ENCODE peak calls at places on chromosomes 1 and 21, in four cellular contexts. One of them, this sample, is unnamed.

GRCh38 chr1:237677979-237678378 is 212.7 kb downstream of the ZP4 start:
- DNase-seq in progenitor cell of endocrine pancreas: no peak
- DNase-seq in transverse colon: no peak
- DNase-seq in WTC11: no peak
- DNase-seq in this sample: no peak

GRCh38 chr1:73953186-73953585 is 244.8 kb downstream of the LRRIQ3 start:
- DNase-seq in progenitor cell of endocrine pancreas: no peak
- DNase-seq in transverse colon: no peak
- DNase-seq in WTC11: no peak
- DNase-seq in this sample: no peak

GRCh38 chr1:245008761-245009160 is 144.4 kb upstream of the HNRNPU start:
- DNase-seq in progenitor cell of endocrine pancreas: no peak
- DNase-seq in transverse colon: no peak
- DNase-seq in WTC11: no peak
- DNase-seq in this sample: no peak

GRCh38 chr1:108862698-108863477 is 6.0 kb upstream of the AKNAD1 start:
- DNase-seq in progenitor cell of endocrine pancreas: no peak
- DNase-seq in transverse colon: no peak
- DNase-seq in WTC11: no peak
- DNase-seq in this sample: no peak

GRCh38 chr1:94672001-94672400 is 130.4 kb upstream of the F3 start:
- DNase-seq in progenitor cell of endocrine pancreas: no peak
- DNase-seq in transverse colon: no peak
- DNase-seq in WTC11: no peak
- DNase-seq in this sample: no peak

GRCh38 chr1:112849425-112849966 is 106.5 kb downstream of the SLC16A1 start:
- DNase-seq in progenitor cell of endocrine pancreas: peak
- DNase-seq in transverse colon: peak
- DNase-seq in WTC11: peak
- DNase-seq in this sample: peak

GRCh38 chr1:5889901-5890300 is 102.3 kb downstream of the NPHP4 start:
- DNase-seq in progenitor cell of endocrine pancreas: no peak
- DNase-seq in transverse colon: no peak
- DNase-seq in WTC11: no peak
- DNase-seq in this sample: no peak

GRCh38 chr1:223478606-223479005 is 85.4 kb downstream of the CCDC185 start:
- DNase-seq in progenitor cell of endocrine pancreas: no peak
- DNase-seq in transverse colon: no peak
- DNase-seq in WTC11: no peak
- DNase-seq in this sample: no peak

GRCh38 chr1:22749919-22750670 is 39.5 kb downstream of the EPHB2 start:
- DNase-seq in progenitor cell of endocrine pancreas: no peak
- DNase-seq in transverse colon: peak
- DNase-seq in WTC11: no peak
- DNase-seq in this sample: no peak

GRCh38 chr1:53541263-53541625 is 82.0 kb downstream of the DMRTB1 start:
- DNase-seq in progenitor cell of endocrine pancreas: no peak
- DNase-seq in transverse colon: no peak
- DNase-seq in WTC11: no peak
- DNase-seq in this sample: no peak

GRCh38 chr1:115065021-115065420 is 24.3 kb downstream of the TSPAN2 start:
- DNase-seq in progenitor cell of endocrine pancreas: no peak
- DNase-seq in transverse colon: no peak
- DNase-seq in WTC11: no peak
- DNase-seq in this sample: no peak

GRCh38 chr1:244439391-244440032 is 12.2 kb downstream of the ADSS2 start:
- DNase-seq in progenitor cell of endocrine pancreas: no peak
- DNase-seq in transverse colon: peak
- DNase-seq in WTC11: peak
- DNase-seq in this sample: no peak

GRCh38 chr1:232886304-232886703 is 64.1 kb upstream of the NTPCR start:
- DNase-seq in progenitor cell of endocrine pancreas: no peak
- DNase-seq in transverse colon: no peak
- DNase-seq in WTC11: no peak
- DNase-seq in this sample: no peak

GRCh38 chr1:165815725-165816124 is 11.7 kb upstream of the UCK2 start:
- DNase-seq in progenitor cell of endocrine pancreas: no peak
- DNase-seq in transverse colon: no peak
- DNase-seq in WTC11: no peak
- DNase-seq in this sample: no peak

GRCh38 chr1:118366296-118366695 is 181.3 kb upstream of the SPAG17 start:
- DNase-seq in progenitor cell of endocrine pancreas: no peak
- DNase-seq in transverse colon: no peak
- DNase-seq in WTC11: no peak
- DNase-seq in this sample: no peak

GRCh38 chr1:247680171-247680570 is 632 bp upstream of the OR13G1 start:
- DNase-seq in progenitor cell of endocrine pancreas: no peak
- DNase-seq in transverse colon: no peak
- DNase-seq in WTC11: no peak
- DNase-seq in this sample: no peak

GRCh38 chr1:230948301-230948700 is 30.4 kb downstream of the TTC13 start:
- DNase-seq in progenitor cell of endocrine pancreas: no peak
- DNase-seq in transverse colon: no peak
- DNase-seq in WTC11: no peak
- DNase-seq in this sample: no peak

GRCh38 chr1:1763657-1764621 is 14.3 kb downstream of the NADK start:
- DNase-seq in progenitor cell of endocrine pancreas: no peak
- DNase-seq in transverse colon: no peak
- DNase-seq in WTC11: no peak
- DNase-seq in this sample: no peak

GRCh38 chr1:160061376-160062100 is 8.4 kb downstream of the KCNJ10 start:
- DNase-seq in progenitor cell of endocrine pancreas: no peak
- DNase-seq in transverse colon: no peak
- DNase-seq in WTC11: peak
- DNase-seq in this sample: no peak
- TF ChIP-seq CTCF in progenitor cell of endocrine pancreas: no peak
- TF ChIP-seq CTCF in transverse colon: no peak
- TF ChIP-seq CTCF in WTC11: no peak
- TF ChIP-seq CTCF in this sample: no peak

GRCh38 chr21:36882776-36883175 is 83.7 kb downstream of the HLCS start:
- DNase-seq in progenitor cell of endocrine pancreas: no peak
- DNase-seq in transverse colon: no peak
- DNase-seq in WTC11: no peak
- DNase-seq in this sample: no peak

GRCh38 chr21:36877741-36878140 is 88.7 kb downstream of the HLCS start:
- DNase-seq in progenitor cell of endocrine pancreas: no peak
- DNase-seq in transverse colon: no peak
- DNase-seq in WTC11: no peak
- DNase-seq in this sample: no peak

GRCh38 chr21:36883532-36884486 is 82.7 kb downstream of the HLCS start:
- DNase-seq in progenitor cell of endocrine pancreas: no peak
- DNase-seq in transverse colon: no peak
- DNase-seq in WTC11: no peak
- DNase-seq in this sample: no peak

GRCh38 chr21:36879827-36880226 is 86.6 kb downstream of the HLCS start:
- DNase-seq in progenitor cell of endocrine pancreas: no peak
- DNase-seq in transverse colon: no peak
- DNase-seq in WTC11: no peak
- DNase-seq in this sample: no peak

DNA sequence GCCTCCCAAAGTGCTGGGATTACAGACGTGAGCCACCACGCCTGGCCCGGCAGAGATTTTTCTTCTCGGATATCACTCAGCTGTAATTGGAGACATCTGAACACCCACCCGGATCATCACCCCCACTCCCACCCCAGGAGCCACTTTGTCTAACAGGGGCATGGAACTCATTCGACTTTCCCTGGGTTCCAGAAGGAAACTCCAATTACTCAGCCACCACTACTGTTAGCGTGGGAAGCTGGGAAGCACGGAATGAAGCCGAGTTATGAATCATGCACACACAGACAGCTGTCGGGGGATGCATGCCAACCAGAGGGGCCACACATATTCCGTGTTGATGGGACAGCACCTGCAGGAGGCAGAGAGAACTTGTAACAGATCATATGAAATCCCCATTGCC is 85.2 kb downstream of the HLCS start:
- DNase-seq in progenitor cell of endocrine pancreas: no peak
- DNase-seq in transverse colon: no peak
- DNase-seq in WTC11: no peak
- DNase-seq in this sample: no peak
- TF ChIP-seq CTCF in progenitor cell of endocrine pancreas: no peak
- TF ChIP-seq CTCF in transverse colon: no peak
- TF ChIP-seq CTCF in WTC11: no peak
- TF ChIP-seq CTCF in this sample: no peak

DNA sequence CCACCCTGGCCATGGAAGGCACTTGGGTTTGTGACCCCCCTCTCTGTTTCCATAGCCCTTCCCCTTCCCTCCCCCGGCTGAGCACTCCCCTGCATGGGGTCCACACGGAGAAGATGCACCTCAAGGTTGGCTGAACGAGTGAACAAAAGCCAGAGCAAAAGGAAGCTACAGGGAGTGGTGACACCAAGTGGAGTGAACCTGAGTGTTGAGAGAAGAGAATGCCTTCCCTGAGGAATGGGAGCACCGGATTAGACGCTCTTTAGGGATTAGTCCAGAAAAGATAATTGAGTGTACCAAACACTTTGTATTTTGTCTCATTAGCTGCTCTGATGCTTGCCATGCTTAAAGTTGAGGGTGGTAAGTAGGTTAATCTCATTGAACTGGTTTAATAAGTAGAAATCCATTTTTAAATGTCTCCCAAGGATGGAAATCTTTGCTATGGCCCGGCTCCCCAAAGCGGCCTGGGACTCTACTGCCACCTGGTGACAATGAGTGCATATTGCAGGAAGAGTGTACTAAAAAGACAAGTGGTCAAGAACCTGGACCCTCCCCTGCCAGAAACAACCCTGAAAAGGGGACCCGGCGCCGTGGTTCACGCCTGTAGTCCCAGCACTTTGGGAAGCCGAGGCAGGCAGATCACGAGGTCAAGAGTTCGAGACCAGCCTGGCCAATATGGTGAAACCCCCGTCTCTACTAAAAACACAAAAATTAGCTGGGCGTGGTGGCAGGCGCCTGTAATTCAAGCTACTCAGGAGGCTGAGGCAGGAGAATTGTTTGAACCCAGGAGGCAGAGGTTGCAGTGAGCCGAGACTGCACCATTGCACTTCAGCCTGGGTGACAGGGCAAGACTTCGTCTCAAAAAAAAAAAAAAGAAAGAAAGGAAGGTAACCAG is 150.6 kb upstream of the ZC3H12A start:
- DNase-seq in progenitor cell of endocrine pancreas: no peak
- DNase-seq in transverse colon: no peak
- DNase-seq in WTC11: peak
- DNase-seq in this sample: no peak
- TF ChIP-seq CTCF in progenitor cell of endocrine pancreas: peak
- TF ChIP-seq CTCF in transverse colon: peak
- TF ChIP-seq CTCF in WTC11: peak
- TF ChIP-seq CTCF in this sample: peak

DNA sequence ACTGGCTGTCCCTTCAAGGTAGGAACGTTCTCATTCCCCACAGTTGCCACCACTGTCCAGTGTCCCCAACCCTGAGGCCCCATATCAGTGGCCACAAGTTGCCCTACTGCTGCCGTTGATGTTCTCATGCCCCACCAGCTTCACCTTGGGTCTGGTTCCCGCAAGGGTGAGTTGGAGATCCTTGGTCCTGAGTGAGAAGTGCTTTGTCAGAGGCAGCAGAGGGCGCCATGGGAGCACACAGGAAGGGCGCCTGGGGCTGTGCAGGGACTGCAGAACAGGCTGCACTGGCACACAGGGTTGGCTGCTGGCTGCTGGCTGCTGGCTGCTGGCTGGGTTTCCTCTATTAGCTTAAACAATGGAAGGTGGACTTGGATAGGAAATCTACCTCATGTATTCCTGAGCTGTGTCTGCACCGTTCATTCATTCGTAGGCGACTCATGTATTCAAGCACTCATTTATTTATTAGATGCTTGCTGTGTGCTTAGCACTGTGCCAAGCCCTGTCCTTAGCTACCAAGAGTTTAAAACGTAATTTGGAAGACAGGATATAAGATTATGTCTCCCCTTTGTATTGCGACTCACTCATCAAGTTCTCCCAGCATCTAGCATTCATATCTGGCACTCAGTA is 2.1 kb upstream of the S100A9 start:
- DNase-seq in progenitor cell of endocrine pancreas: no peak
- DNase-seq in transverse colon: peak
- DNase-seq in WTC11: peak
- DNase-seq in this sample: peak
- TF ChIP-seq CTCF in progenitor cell of endocrine pancreas: peak
- TF ChIP-seq CTCF in transverse colon: no peak
- TF ChIP-seq CTCF in WTC11: no peak
- TF ChIP-seq CTCF in this sample: peak

DNA sequence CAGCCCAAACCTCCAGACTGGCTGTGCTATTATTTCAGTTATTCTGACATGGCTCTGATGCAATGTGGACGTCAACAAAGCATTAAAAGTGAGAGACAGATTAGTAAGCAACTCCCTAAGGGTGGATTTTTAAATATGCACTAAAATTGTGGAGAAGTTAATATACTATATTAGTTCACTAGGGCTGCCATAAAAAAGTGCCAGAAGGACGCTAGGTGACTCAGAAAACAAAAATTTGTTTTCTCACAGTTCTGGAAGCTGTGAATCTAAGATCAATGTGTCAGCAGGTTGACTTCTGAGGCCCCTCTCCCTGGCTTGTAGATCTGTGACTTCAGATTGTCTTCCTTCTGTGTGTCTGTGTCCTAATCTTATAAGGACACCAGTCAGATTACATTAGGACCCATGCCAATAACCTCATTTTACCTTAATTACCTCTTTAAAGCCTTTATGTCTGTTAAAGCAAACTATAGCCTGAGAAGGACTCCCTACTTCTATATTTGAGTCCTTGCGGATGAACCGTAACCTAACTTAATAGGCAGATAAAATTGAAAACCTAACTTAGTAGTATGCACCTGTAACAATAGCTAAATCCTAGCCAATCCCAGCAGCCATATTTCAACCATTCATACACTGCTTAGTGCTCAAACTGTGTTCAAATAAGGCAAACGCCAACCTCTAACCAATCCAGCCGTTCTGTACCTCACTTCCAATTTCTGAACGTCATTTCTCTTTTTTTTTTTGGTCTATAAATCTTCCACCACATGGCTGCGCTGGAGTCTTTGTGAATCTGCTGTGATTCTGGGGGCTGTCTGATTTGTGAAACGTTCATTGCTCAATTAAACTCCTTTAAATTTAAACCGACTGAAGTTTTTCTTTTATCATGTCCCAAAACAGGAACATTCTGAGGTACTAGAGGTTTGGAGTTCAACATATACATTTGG is 65.9 kb upstream of the BACH1 start:
- DNase-seq in progenitor cell of endocrine pancreas: no peak
- DNase-seq in transverse colon: no peak
- DNase-seq in WTC11: no peak
- DNase-seq in this sample: no peak
- TF ChIP-seq CTCF in progenitor cell of endocrine pancreas: no peak
- TF ChIP-seq CTCF in transverse colon: no peak
- TF ChIP-seq CTCF in WTC11: no peak
- TF ChIP-seq CTCF in this sample: no peak

GRCh38 chr1:61080408-61081134 is 1.8 kb upstream of the NFIA start:
- DNase-seq in progenitor cell of endocrine pancreas: no peak
- DNase-seq in transverse colon: no peak
- DNase-seq in WTC11: no peak
- DNase-seq in this sample: no peak

GRCh38 chr1:61078611-61079010 is 3.8 kb upstream of the NFIA start:
- DNase-seq in progenitor cell of endocrine pancreas: no peak
- DNase-seq in transverse colon: no peak
- DNase-seq in WTC11: no peak
- DNase-seq in this sample: no peak

GRCh38 chr1:61081135-61081636 is 1.2 kb upstream of the NFIA start:
- DNase-seq in progenitor cell of endocrine pancreas: no peak
- DNase-seq in transverse colon: no peak
- DNase-seq in WTC11: no peak
- DNase-seq in this sample: no peak

GRCh38 chr1:61079276-61079897 is 3.0 kb upstream of the NFIA start:
- DNase-seq in progenitor cell of endocrine pancreas: no peak
- DNase-seq in transverse colon: peak
- DNase-seq in WTC11: no peak
- DNase-seq in this sample: no peak

GRCh38 chr1:61079898-61080336 is 2.4 kb upstream of the NFIA start:
- DNase-seq in progenitor cell of endocrine pancreas: no peak
- DNase-seq in transverse colon: peak
- DNase-seq in WTC11: peak
- DNase-seq in this sample: peak
- TF ChIP-seq CTCF in progenitor cell of endocrine pancreas: no peak
- TF ChIP-seq CTCF in transverse colon: no peak
- TF ChIP-seq CTCF in WTC11: no peak
- TF ChIP-seq CTCF in this sample: peak